ENCODE peak calls at places on chromosomes 3 and 15, in five cellular contexts. U is activated CD8-positive, alpha-beta T cell treated with anti-CD3 and anti-CD28 coated beads for 36 hours; F is AG04450; W is AG04449; O is GM23338. X is an unnamed sample.

GRCh38 chr15:72070817-72071447 is 47.0 kb downstream of the MYO9A start:
- DNase-seq in F (no peak), U (no peak), O (no peak), W (no peak), X (no peak)

GRCh38 chr3:49600781-49601180 is 46.5 kb downstream of the BSN start:
- DNase-seq in U (no peak), F (no peak), O (no peak), W (no peak), X (no peak)

GRCh38 chr3:99504258-99504657 is 134.1 kb upstream of the COL8A1 start:
- DNase-seq in F (no peak), U (no peak), W (no peak), O (no peak), X (no peak)

GRCh38 chr3:72767927-72768880 is 80.0 kb downstream of the SHQ1 start:
- DNase-seq in O (peak), F (no peak), U (no peak), W (no peak), X (no peak)

GRCh38 chr3:191020730-191021405 is 158.4 kb upstream of the GMNC start:
- DNase-seq in F (no peak), W (peak), O (no peak), U (no peak), X (no peak)

GRCh38 chr3:42224658-42225421 is 41.1 kb downstream of the CCK start:
- DNase-seq in W (no peak), O (no peak), U (no peak), F (no peak), X (no peak)

GRCh38 chr15:65863106-65863505 is 6.2 kb upstream of the RAB11A start:
- DNase-seq in W (no peak), O (no peak), F (no peak), U (no peak), X (no peak)

GRCh38 chr15:49041406-49041805 is 4.8 kb downstream of the SECISBP2L start:
- DNase-seq in U (no peak), O (no peak), F (no peak), W (no peak), X (no peak)

GRCh38 chr3:186209810-186210752 is 101.2 kb upstream of the ETV5 start:
- DNase-seq in F (peak), W (no peak), U (peak), O (peak), X (peak)

GRCh38 chr3:144189044-144189443 is 217.4 kb downstream of the DIPK2A start:
- DNase-seq in F (no peak), W (peak), O (peak), U (no peak), X (no peak)

GRCh38 chr15:77836116-77836798 is 203.5 kb upstream of the LINGO1 start:
- DNase-seq in O (peak), F (no peak), U (no peak), W (no peak), X (peak)

GRCh38 chr3:73391984-73392383 is 232.8 kb downstream of the PDZRN3 start:
- DNase-seq in W (no peak), O (no peak), U (no peak), F (no peak), X (no peak)

GRCh38 chr15:57897870-57898269 is 167.6 kb downstream of the ALDH1A2 start:
- DNase-seq in F (no peak), U (no peak), W (no peak), O (no peak), X (no peak)

GRCh38 chr15:81589671-81590070 is 215.7 kb upstream of the TMC3 start:
- DNase-seq in U (no peak), F (no peak), W (no peak), O (no peak), X (no peak)
- TF ChIP-seq CTCF in U (no peak), F (no peak), W (no peak), O (no peak), X (no peak)

DNA sequence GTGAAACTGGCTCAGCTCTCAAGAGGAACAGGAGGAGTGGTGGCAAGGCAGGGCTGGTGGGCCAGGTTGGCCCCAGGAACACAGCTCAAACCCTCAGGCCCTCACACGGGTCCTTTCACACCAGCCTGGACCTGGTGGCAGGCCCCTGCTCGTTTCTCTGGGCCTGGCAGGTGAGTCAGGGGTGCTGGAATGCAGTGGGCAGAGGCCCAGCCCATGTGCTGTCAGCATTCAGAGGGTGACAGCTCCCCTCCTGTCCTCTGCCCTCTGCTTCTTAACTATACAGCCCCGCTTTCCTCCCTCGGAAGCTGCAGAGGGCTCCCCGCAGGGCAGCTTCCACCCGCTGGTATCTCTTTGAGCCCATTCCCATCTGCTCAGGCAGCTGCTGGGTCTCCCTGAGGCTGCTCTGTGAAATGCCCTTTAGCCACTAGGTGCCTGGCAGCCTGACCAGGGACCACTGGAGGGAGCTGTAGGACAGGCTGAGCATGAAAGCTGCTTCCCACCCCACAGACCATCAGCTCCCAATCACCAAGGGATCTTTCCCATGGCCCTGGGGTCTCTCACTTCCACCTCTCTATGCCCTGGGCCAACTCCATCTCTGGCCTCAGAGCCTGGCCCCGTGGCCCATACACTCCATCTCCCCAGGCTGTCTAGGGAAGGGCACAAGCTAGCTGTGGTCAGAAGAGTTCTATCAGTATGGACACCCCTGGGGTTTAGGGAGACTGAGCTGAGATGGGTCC is 24.8 kb downstream of the SHF start:
- DNase-seq in F (peak), O (peak), W (peak), U (peak), X (peak)
- TF ChIP-seq CTCF in F (peak), O (peak), W (peak), U (peak), X (peak)

DNA sequence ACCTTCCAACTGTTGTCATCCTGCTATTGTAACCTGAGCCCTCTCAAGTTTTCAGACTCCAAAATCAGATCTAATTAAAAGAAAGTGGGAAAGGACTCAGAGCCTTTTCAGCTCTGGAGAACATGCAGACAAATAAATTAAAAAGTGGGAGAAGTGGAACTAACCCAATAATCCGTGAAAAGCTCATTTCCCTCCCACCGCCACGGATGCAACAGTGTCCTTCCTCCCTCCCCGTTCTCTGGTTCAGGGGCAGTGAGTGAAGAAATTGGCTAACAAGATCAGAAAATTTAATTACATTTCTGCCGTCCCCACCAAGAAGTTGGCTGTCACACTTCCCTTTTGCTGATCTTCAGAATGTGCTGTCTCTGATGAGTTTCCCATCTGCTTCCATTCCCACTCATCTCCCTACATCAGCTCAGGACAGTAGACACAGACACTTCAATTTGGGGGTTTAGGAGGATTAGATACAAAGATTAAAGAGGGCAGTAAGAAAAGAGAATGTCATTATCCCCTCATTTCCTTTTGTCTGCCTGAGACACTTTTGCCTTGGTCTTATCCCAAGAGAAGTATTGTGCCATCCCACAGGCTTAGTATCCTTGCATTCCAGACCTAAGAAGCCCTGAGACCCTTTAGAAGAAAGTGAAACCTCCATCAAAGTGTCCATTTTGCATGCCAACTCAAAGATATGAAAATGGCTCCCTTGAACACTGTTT is 335.7 kb upstream of the PPP2R3A start:
- DNase-seq in W (no peak), O (no peak), F (no peak), U (no peak), X (no peak)
- TF ChIP-seq CTCF in W (no peak), O (no peak), F (no peak), U (no peak), X (no peak)

DNA sequence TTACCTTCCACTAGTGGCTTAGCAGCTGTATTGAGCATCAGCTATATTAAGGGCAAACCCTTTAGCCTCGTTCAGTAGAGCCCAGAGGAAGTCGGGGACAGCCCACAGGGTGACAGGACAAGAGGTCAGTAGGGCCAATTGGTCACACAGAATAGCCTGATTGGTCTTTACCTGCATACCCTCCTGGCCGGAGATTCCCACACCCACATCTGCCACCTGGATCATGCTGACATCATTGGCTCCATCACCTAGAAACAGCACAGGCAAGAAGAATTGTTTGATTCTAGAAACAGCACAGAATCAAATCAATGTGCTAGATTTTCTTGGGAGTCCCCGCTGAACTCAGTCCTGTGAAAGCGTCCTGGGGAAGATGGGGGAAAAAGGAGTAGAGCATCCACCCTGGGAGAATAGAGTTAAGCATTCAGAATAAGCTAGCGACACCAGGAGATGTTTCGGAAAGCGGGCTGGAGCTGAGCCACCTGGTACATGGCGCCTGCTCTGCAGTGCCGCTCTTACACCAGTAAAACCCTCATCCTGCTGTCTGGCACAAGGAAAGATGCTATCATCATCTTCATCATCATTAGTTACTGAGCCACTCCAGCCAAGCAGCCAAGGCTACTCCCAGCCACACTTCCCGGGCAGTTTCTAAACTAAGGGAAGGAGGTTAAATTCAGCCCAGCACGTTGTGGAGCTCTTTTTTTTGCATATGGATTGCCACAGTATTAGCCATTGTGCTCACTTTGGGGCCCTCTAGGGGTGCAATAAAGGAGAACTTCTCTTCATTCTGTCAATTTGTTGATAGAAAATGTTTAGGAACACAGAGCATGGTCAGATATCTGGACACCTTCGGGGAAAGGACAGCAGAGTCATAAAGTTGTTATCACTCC is 171.3 kb downstream of the ATP10A start:
- DNase-seq in O (peak), W (no peak), F (no peak), U (no peak), X (no peak)
- TF ChIP-seq CTCF in O (peak), W (peak), F (peak), U (no peak), X (no peak)